ENCODE peak calls at places on chromosome 13, in four cellular contexts. K, V, R and S are unnamed samples.

GRCh38 chr13:75486146-75486545 is 4.2 kb upstream of the TBC1D4 start:
- DNase-seq in K (no peak), V (no peak), R (no peak), S (no peak)

GRCh38 chr13:43206858-43207257 is 183.5 kb downstream of the DNAJC15 start:
- DNase-seq in K (no peak), V (no peak), R (no peak), S (no peak)

GRCh38 chr13:111045170-111045569 is 69.9 kb upstream of the ARHGEF7 start:
- DNase-seq in K (no peak), V (no peak), R (no peak), S (no peak)

GRCh38 chr13:112042496-112042895 is 24.5 kb upstream of the SOX1 start:
- DNase-seq in K (no peak), V (no peak), R (no peak), S (no peak)

GRCh38 chr13:42981317-42981716 is 10.7 kb downstream of the EPSTI1 start:
- DNase-seq in K (no peak), V (peak; percentile 54), R (no peak), S (peak; percentile 21)

GRCh38 chr13:110716235-110716505 is 2.7 kb downstream of the ING1 start:
- DNase-seq in K (no peak), V (peak; percentile 51), R (no peak), S (no peak)

GRCh38 chr13:109010912-109011311 is 381.5 kb downstream of the MYO16 start:
- DNase-seq in K (no peak), V (no peak), R (no peak), S (no peak)

GRCh38 chr13:80224468-80224867 is 116.5 kb downstream of the SPRY2 start:
- DNase-seq in K (no peak), V (no peak), R (no peak), S (no peak)

GRCh38 chr13:74450525-74450845 is 316.3 kb upstream of the KLF12 start:
- DNase-seq in K (no peak), V (no peak), R (no peak), S (no peak)

GRCh38 chr13:69547780-69548179 is 559.8 kb upstream of the ATXN8OS start:
- DNase-seq in K (no peak), V (no peak), R (no peak), S (no peak)

GRCh38 chr13:43232866-43233265 is 209.5 kb downstream of the DNAJC15 start:
- DNase-seq in K (no peak), V (peak; percentile 75), R (no peak), S (no peak)

GRCh38 chr13:22143671-22144070 is 472.8 kb downstream of the FGF9 start:
- DNase-seq in K (no peak), V (no peak), R (no peak), S (no peak)

GRCh38 chr13:32731576-32731975 is 145.3 kb downstream of the PDS5B start:
- DNase-seq in K (no peak), V (peak; percentile 42), R (no peak), S (no peak)

GRCh38 chr13:82962422-82962821 is 919.9 kb downstream of the SLITRK1 start:
- DNase-seq in K (no peak), V (no peak), R (no peak), S (no peak)

GRCh38 chr13:66886248-66886647 is 343.9 kb downstream of the PCDH9 start:
- DNase-seq in K (no peak), V (no peak), R (no peak), S (no peak)

GRCh38 chr13:113582841-113583631 is 1.5 kb upstream of the TFDP1 start:
- DNase-seq in K (no peak), V (no peak), R (no peak), S (no peak)

GRCh38 chr13:113585828-113586355 is 1.3 kb downstream of the TFDP1 start:
- DNase-seq in K (no peak), V (peak; percentile 10), R (no peak), S (no peak)

GRCh38 chr13:113581871-113582270 is 2.7 kb upstream of the TFDP1 start:
- DNase-seq in K (no peak), V (no peak), R (no peak), S (no peak)

GRCh38 chr13:113584870-113585671 is 518 bp downstream of the TFDP1 start:
- DNase-seq in K (no peak), V (peak; percentile 22), R (peak; percentile 50), S (peak; percentile 40)

GRCh38 chr13:113584205-113584869 is at the start of gene TFDP1:
- DNase-seq in K (peak; percentile 71), V (peak; percentile 77), R (peak; percentile 87), S (peak; percentile 96)
- H3K4me3 ChIP-seq in K (peak within 1 kb of the TSS; percentile 56), V (peak within 1 kb of the TSS; percentile 65), R (peak within 1 kb of the TSS; percentile 95), S (peak within 1 kb of the TSS; percentile 54)

DNA sequence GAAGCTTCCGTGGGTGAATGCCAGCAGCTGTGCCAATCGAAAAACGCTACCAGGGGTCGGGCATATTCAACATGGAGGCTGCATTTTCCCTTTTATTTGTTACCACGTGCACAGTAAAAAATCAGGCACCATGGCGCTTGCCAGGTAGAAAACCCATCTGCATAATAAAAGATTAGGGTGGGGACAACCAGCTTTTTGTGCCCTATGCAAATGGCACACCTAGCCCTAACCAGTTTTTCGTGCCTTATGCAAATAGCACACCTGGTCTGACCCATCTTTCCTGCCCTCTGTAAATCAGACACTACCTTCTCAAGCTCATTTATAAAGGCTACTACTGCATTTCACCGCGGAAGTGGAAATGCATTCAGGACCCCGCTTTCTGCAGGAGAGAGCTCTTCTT is 62.1 kb upstream of the FREM2 start:
- DNase-seq in K (no peak), V (no peak), R (no peak), S (no peak)
- H3K4me3 ChIP-seq in K (no peak overlapping the region), V (no peak overlapping the region), R (no peak overlapping the region), S (no peak overlapping the region)

GRCh38 chr13:26759156-26759906 is 1.3 kb downstream of the GPR12 start:
- DNase-seq in K (no peak), V (no peak), R (no peak), S (no peak)
- H3K4me3 ChIP-seq in K (no peak overlapping the region), V (no peak overlapping the region), R (no peak overlapping the region), S (no peak overlapping the region)

GRCh38 chr13:102879793-102880499 is 34.1 kb downstream of the ERCC5 start:
- DNase-seq in K (no peak), V (no peak), R (no peak), S (no peak)
- H3K4me3 ChIP-seq in K (no peak overlapping the region), V (no peak overlapping the region), R (no peak overlapping the region), S (no peak overlapping the region)

DNA sequence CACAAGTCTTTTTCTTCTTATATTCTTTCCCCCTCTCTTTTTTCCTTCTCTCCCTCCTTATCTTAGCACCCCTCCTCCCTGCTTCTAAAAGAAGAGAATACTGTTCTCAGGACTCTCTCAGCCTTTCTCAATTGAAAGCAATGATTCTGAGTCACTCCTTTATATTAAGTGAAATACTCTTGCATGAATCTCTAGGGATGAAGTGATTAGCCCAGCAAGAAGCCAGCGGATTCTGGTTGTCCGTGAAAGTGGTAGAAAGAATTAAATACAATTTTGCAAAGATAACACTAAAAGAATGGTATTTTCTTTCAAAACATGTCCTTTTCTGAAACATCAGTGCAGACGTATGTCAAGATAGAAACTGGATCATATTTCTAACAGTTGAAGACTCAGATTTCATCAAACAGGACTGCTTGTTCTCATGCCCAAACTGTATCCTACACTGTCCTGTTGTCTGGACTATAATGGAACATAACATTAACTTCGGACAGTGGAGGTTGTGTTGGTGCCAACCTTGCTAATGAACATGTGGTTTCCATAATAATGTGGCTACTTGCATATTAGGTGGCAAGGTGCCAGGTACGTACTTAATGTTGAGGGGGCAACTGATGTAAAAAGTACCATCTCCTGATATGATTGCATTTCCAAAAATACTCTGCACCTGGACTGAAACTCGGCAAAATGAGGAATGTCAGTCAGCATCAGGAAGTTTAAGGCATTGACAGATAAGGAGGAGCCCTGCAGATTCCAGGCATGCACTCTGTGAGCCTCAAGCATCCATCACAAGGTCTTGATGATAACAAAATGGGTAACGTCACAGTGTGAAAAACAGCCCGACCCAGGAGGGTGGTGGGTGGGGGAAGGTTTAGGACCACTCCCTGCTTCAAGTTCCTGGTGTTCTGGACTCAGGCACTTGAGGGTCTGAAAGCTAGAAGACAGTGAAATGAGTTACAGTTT is 357.2 kb downstream of the DLEU7 start:
- DNase-seq in K (no peak), V (no peak), R (no peak), S (no peak)
- H3K4me3 ChIP-seq in K (no peak overlapping the region), V (no peak overlapping the region), R (no peak overlapping the region), S (no peak overlapping the region)

GRCh38 chr13:30668305-30668704 is 50.6 kb downstream of the USPL1 start:
- DNase-seq in K (no peak), V (no peak), R (no peak), S (no peak)
- H3K4me3 ChIP-seq in K (no peak overlapping the region), V (no peak overlapping the region), R (no peak overlapping the region), S (no peak overlapping the region)

GRCh38 chr13:113045214-113046007 is 60.2 kb upstream of the F7 start:
- DNase-seq in K (no peak), V (no peak), R (no peak), S (no peak)

GRCh38 chr13:113042456-113042855 is 63.1 kb upstream of the F7 start:
- DNase-seq in K (no peak), V (no peak), R (no peak), S (no peak)

GRCh38 chr13:113043001-113043630 is 62.5 kb upstream of the F7 start:
- DNase-seq in K (no peak), V (no peak), R (no peak), S (no peak)

GRCh38 chr13:113044431-113045114 is 61.0 kb upstream of the F7 start:
- DNase-seq in K (no peak), V (no peak), R (no peak), S (no peak)

DNA sequence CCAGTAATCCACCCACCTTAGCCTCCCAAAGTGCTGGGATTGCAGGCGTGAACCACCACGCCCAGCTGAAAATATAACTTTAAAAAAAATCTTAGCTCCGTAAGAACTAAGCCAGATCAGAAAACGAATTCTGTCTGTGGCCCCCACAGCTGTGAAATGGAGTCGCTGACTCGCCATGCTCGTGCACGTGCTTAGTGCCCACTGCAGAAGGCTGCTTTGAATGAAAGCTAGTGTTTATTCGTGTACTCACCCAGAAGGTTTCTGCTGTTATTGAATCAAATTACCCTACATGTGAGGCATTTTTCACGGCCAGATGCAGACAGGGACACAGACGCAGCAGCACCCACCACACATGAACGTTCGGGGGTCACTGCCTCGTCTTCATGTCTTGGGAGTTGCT is 61.7 kb upstream of the F7 start:
- DNase-seq in K (no peak), V (no peak), R (no peak), S (no peak)
- H3K4me3 ChIP-seq in K (no peak overlapping the region), V (no peak overlapping the region), R (no peak overlapping the region), S (no peak overlapping the region)

GRCh38 chr13:40694426-40694825 is 28.0 kb upstream of the FOXO1 start:
- DNase-seq in K (no peak), V (no peak), R (no peak), S (no peak)
- H3K4me3 ChIP-seq in K (no peak overlapping the region), V (no peak overlapping the region), R (no peak overlapping the region), S (no peak overlapping the region)